ENCODE peak calls at places on chromosomes 16 and 17, in five cellular contexts. S is lower leg skin, E is neural crest cell, N is progenitor cell of endocrine pancreas, P is mesothelial cell of epicardium. L is an unnamed sample.

GRCh38 chr17:9021158-9021984 is at the start of gene NTN1:
- DNase-seq in P (peak), E (peak), S (no peak), N (peak), L (peak)

GRCh38 chr17:75853410-75853809 is 1.7 kb downstream of the WBP2 start:
- DNase-seq in N (no peak), S (no peak), E (no peak), P (no peak), L (no peak)

GRCh38 chr17:63232565-63233310 is 213.4 kb downstream of the CYB561 start:
- DNase-seq in P (no peak), N (no peak), S (no peak), E (no peak), L (no peak)

GRCh38 chr16:15835136-15835878 is 21.5 kb downstream of the MYH11 start:
- DNase-seq in E (no peak), P (no peak), S (no peak), N (no peak), L (no peak)

GRCh38 chr17:21003007-21003621 is 39.7 kb downstream of the USP22 start:
- DNase-seq in P (no peak), N (no peak), E (no peak), S (no peak), L (no peak)

GRCh38 chr17:79904865-79905264 is 65.6 kb upstream of the CBX4 start:
- DNase-seq in S (no peak), E (no peak), N (no peak), P (no peak), L (no peak)

GRCh38 chr16:80369559-80369958 is 171.2 kb upstream of the DYNLRB2 start:
- DNase-seq in N (peak), S (peak), E (peak), P (no peak), L (no peak)

GRCh38 chr16:46482895-46483294 is 138.3 kb downstream of the SHCBP1 start:
- DNase-seq in P (no peak), S (no peak), E (no peak), N (no peak), L (no peak)

GRCh38 chr17:75625813-75626486 is 7.3 kb upstream of the SMIM5 start:
- DNase-seq in S (no peak), E (peak), N (peak), P (no peak), L (no peak)

GRCh38 chr16:85913688-85914422 is 14.9 kb downstream of the IRF8 start:
- DNase-seq in S (no peak), P (no peak), E (no peak), N (no peak), L (no peak)

GRCh38 chr16:66324785-66325184 is 41.7 kb upstream of the CDH5 start:
- DNase-seq in N (no peak), S (no peak), E (peak), P (no peak), L (no peak)

GRCh38 chr16:69073181-69073669 is 32.2 kb upstream of the HAS3 start:
- DNase-seq in S (no peak), N (no peak), E (no peak), P (no peak), L (no peak)
- TF ChIP-seq CTCF in S (no peak), N (no peak), E (no peak), P (no peak), L (no peak)

DNA sequence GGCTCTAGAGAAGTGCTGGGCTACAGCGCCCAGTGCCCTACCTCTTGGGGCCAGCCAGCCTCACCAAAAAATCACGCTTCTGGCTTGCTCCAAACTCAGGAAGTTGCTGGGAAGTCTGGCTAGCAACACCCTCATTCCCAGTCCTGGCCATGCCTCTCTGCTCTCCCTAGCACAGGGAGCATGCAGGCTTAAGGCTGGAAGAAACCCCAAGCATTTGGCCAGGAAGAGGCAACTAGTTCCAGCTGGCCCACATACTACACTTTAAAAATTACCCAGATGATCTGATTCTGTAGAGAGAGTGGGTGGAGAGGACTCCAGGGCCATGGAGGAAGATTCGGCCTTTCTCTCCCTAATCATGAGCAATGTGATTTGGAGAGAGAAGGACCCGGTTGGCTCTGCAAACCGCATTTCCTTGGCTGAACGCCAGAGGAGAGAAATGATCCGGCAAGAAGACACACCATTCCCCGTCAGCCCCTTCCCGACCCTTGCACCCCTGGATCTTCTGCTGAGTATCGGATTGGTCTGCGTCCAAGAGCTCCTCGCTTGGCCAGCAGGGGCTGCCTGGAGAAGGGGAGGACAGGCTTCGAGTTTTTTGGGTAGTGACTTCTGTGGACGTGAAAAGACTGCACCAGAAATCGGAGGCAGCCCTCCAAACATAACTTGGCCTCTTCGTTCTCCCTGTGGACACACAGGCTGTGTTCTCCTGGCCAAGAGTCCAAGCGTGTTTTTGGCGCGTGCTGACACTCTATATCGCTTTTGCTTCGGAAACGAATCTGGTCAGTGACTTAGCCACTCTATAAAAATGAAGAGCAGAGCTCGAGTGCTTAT is 406.3 kb downstream of the WWOX start:
- DNase-seq in E (no peak), P (peak), S (peak), N (no peak), L (no peak)
- TF ChIP-seq CTCF in E (no peak), P (no peak), S (no peak), N (no peak), L (no peak)

GRCh38 chr16:27425961-27426360 is 24.0 kb downstream of the IL21R start:
- DNase-seq in E (no peak), S (no peak), N (no peak), P (no peak), L (no peak)

GRCh38 chr16:27429330-27429871 is 27.4 kb downstream of the IL21R start:
- DNase-seq in S (no peak), N (no peak), E (no peak), P (no peak), L (peak)

GRCh38 chr16:27428035-27428785 is 26.2 kb downstream of the IL21R start:
- DNase-seq in E (no peak), P (no peak), S (peak), N (peak), L (peak)

GRCh38 chr16:27426423-27427408 is 24.7 kb downstream of the IL21R start:
- DNase-seq in S (peak), N (peak), P (no peak), E (no peak), L (peak)

GRCh38 chr16:27427538-27427937 is 25.6 kb downstream of the IL21R start:
- DNase-seq in P (no peak), N (no peak), S (peak), E (no peak), L (no peak)
- TF ChIP-seq CTCF in P (no peak), N (no peak), S (no peak), E (no peak), L (no peak)

GRCh38 chr17:33653389-33653788 is 360.3 kb upstream of the ASIC2 start:
- DNase-seq in N (no peak), S (no peak), P (no peak), E (no peak), L (no peak)

GRCh38 chr17:33651631-33652030 is 358.5 kb upstream of the ASIC2 start:
- DNase-seq in N (no peak), E (no peak), P (no peak), S (no peak), L (no peak)

GRCh38 chr17:33642002-33642401 is 348.9 kb upstream of the ASIC2 start:
- DNase-seq in S (no peak), P (no peak), E (no peak), N (no peak), L (no peak)

GRCh38 chr17:33647976-33648375 is 354.9 kb upstream of the ASIC2 start:
- DNase-seq in N (no peak), E (peak), P (no peak), S (no peak), L (no peak)
- TF ChIP-seq CTCF in N (peak), E (peak), P (peak), S (no peak), L (no peak)

DNA sequence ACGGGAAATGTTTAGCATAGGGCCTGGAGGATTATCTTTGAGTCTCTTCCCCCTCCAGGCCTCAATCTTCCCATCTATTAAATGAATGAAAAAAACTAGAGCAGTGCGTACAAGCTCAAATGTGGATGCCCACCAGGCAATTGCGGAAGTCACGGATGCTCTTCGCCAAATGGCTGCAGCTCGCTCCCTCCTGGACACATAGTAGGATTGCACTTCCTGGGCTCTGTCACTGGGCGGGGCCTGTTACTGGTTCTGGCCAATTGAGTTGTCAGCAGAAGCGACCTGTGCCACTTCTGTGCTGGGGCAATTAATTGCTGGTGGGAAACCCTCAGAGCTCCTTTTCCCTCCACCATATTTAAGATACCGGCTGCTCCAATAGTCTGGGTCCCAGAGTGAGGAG is 168.2 kb upstream of the IRX6 start:
- DNase-seq in S (no peak), N (no peak), P (no peak), E (no peak), L (no peak)
- TF ChIP-seq CTCF in S (no peak), N (no peak), P (no peak), E (no peak), L (no peak)

GRCh38 chr16:1677942-1678499 is at the start of gene JPT2:
- DNase-seq in N (peak), P (peak), S (peak), E (peak), L (peak)

GRCh38 chr16:1680361-1680760 is 2.3 kb downstream of the JPT2 start:
- DNase-seq in S (no peak), E (no peak), P (no peak), N (no peak), L (no peak)

GRCh38 chr16:1676661-1677060 is 1.4 kb upstream of the JPT2 start:
- DNase-seq in S (no peak), P (no peak), E (no peak), N (no peak), L (no peak)

GRCh38 chr16:1677339-1677738 is 740 bp upstream of the JPT2 start:
- DNase-seq in N (no peak), P (no peak), S (no peak), E (no peak), L (no peak)

GRCh38 chr16:1678500-1679098 is 520 bp downstream of the JPT2 start:
- DNase-seq in N (no peak), E (peak), P (no peak), S (no peak), L (peak)
- TF ChIP-seq CTCF in N (no peak), E (no peak), P (no peak), S (no peak), L (no peak)

GRCh38 chr17:77640916-77641605 is 317.4 kb upstream of the TNRC6C start:
- DNase-seq in P (no peak), S (no peak), E (no peak), N (no peak), L (no peak)
- TF ChIP-seq CTCF in P (no peak), S (no peak), E (no peak), N (no peak), L (no peak)

GRCh38 chr17:916315-916714 is 63.3 kb downstream of the NXN start:
- DNase-seq in E (no peak), S (no peak), N (no peak), P (no peak), L (no peak)
- TF ChIP-seq CTCF in E (peak), S (no peak), N (peak), P (no peak), L (no peak)

GRCh38 chr16:12267491-12267890 is 291.0 kb downstream of the SNX29 start:
- DNase-seq in E (no peak), P (no peak), S (no peak), N (no peak), L (no peak)

GRCh38 chr16:12272264-12272663 is 295.7 kb downstream of the SNX29 start:
- DNase-seq in E (no peak), N (no peak), S (no peak), P (no peak), L (no peak)

GRCh38 chr16:12276631-12277030 is 300.1 kb downstream of the SNX29 start:
- DNase-seq in S (no peak), E (no peak), N (no peak), P (no peak), L (no peak)

GRCh38 chr16:12268602-12269001 is 292.1 kb downstream of the SNX29 start:
- DNase-seq in P (no peak), N (no peak), S (no peak), E (no peak), L (no peak)

GRCh38 chr16:12271006-12271405 is 294.5 kb downstream of the SNX29 start:
- DNase-seq in P (no peak), S (no peak), E (peak), N (no peak), L (no peak)
- TF ChIP-seq CTCF in P (no peak), S (no peak), E (peak), N (peak), L (no peak)

DNA sequence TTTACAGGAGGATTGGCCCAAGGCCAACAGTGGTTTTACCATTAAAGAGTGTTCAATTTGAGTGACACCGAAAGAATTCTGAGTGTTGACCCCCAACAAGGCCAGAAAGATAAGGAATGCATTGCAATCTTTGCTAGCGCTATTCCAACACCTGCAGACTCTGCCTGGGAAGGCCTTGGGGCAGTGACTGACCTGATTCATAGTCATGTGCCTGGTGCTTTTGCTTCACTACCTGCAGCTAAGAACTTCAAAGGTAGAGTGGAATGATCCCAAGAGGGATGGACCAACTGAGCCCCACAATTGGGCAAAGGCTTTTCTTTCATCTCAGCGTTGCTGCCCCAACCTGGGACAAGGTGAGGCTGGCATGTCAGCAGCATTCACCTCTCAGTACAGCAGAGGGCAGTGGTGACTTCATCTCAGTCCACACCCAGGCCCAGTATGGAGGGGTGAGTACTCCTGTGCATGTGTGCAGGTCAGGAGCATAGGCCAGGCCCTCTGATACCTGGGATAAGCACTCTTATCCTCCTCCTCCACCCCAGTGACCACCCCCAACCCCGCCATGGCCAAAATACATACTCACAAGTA is 149.6 kb upstream of the GNAO1 start:
- DNase-seq in E (no peak), P (no peak), S (no peak), N (peak), L (no peak)
- TF ChIP-seq CTCF in E (peak), P (no peak), S (no peak), N (peak), L (no peak)

L was measured in natural killer cell.